ENCODE peak calls at places on chromosomes 4 and X, in eight cellular contexts. One of them, this sample, is unnamed.

GRCh38 chrX:884091-884490 is 253.5 kb downstream of the SHOX start:
- DNase-seq in fibroblast of the aortic adventitia: no peak
- DNase-seq in right lobe of liver: no peak
- DNase-seq in activated CD8-positive, alpha-beta T cell treated with anti-CD3 and anti-CD28 coated beads for 36 hours: no peak
- DNase-seq in GM10248: no peak
- DNase-seq in astrocyte of the spinal cord: no peak
- DNase-seq in fibroblast of mammary gland: no peak
- DNase-seq in mesothelial cell of epicardium: no peak
- DNase-seq in this sample: no peak

GRCh38 chr4:108068422-108068821 is 78.7 kb downstream of the HADH start:
- DNase-seq in fibroblast of the aortic adventitia: no peak
- DNase-seq in right lobe of liver: no peak
- DNase-seq in activated CD8-positive, alpha-beta T cell treated with anti-CD3 and anti-CD28 coated beads for 36 hours: no peak
- DNase-seq in GM10248: no peak
- DNase-seq in astrocyte of the spinal cord: peak; percentile 21
- DNase-seq in fibroblast of mammary gland: peak; percentile 71
- DNase-seq in mesothelial cell of epicardium: no peak
- DNase-seq in this sample: no peak

GRCh38 chr4:15001825-15002658 is at the start of gene CPEB2:
- DNase-seq in fibroblast of the aortic adventitia: peak; percentile 95
- DNase-seq in right lobe of liver: peak; percentile 99
- DNase-seq in activated CD8-positive, alpha-beta T cell treated with anti-CD3 and anti-CD28 coated beads for 36 hours: peak; percentile 92
- DNase-seq in GM10248: peak; percentile 91
- DNase-seq in astrocyte of the spinal cord: peak; percentile 99
- DNase-seq in fibroblast of mammary gland: peak; percentile 94
- DNase-seq in mesothelial cell of epicardium: peak; percentile 91
- DNase-seq in this sample: peak; percentile 94

GRCh38 chr4:67723949-67724348 is 23.0 kb upstream of the UBA6 start:
- DNase-seq in fibroblast of the aortic adventitia: no peak
- DNase-seq in right lobe of liver: no peak
- DNase-seq in activated CD8-positive, alpha-beta T cell treated with anti-CD3 and anti-CD28 coated beads for 36 hours: no peak
- DNase-seq in GM10248: no peak
- DNase-seq in astrocyte of the spinal cord: no peak
- DNase-seq in fibroblast of mammary gland: no peak
- DNase-seq in mesothelial cell of epicardium: no peak
- DNase-seq in this sample: no peak

GRCh38 chr4:121182296-121182695 is 18.2 kb upstream of the TNIP3 start:
- DNase-seq in fibroblast of the aortic adventitia: peak; percentile 29
- DNase-seq in right lobe of liver: no peak
- DNase-seq in activated CD8-positive, alpha-beta T cell treated with anti-CD3 and anti-CD28 coated beads for 36 hours: no peak
- DNase-seq in GM10248: no peak
- DNase-seq in astrocyte of the spinal cord: peak; percentile 46
- DNase-seq in fibroblast of mammary gland: no peak
- DNase-seq in mesothelial cell of epicardium: no peak
- DNase-seq in this sample: no peak

GRCh38 chr4:114911141-114911540 is 202.3 kb downstream of the NDST4 start:
- DNase-seq in fibroblast of the aortic adventitia: no peak
- DNase-seq in right lobe of liver: no peak
- DNase-seq in activated CD8-positive, alpha-beta T cell treated with anti-CD3 and anti-CD28 coated beads for 36 hours: no peak
- DNase-seq in GM10248: no peak
- DNase-seq in astrocyte of the spinal cord: no peak
- DNase-seq in fibroblast of mammary gland: no peak
- DNase-seq in mesothelial cell of epicardium: no peak
- DNase-seq in this sample: no peak

GRCh38 chrX:41029332-41029731 is 55.9 kb upstream of the USP9X start:
- DNase-seq in fibroblast of the aortic adventitia: no peak
- DNase-seq in right lobe of liver: peak; percentile 67
- DNase-seq in activated CD8-positive, alpha-beta T cell treated with anti-CD3 and anti-CD28 coated beads for 36 hours: no peak
- DNase-seq in GM10248: no peak
- DNase-seq in astrocyte of the spinal cord: no peak
- DNase-seq in fibroblast of mammary gland: peak; percentile 18
- DNase-seq in mesothelial cell of epicardium: no peak
- DNase-seq in this sample: no peak

GRCh38 chrX:41922125-41922521 is 1.2 kb downstream of the CASK start:
- DNase-seq in fibroblast of the aortic adventitia: peak; percentile 25
- DNase-seq in right lobe of liver: peak; percentile 27
- DNase-seq in activated CD8-positive, alpha-beta T cell treated with anti-CD3 and anti-CD28 coated beads for 36 hours: peak; percentile 70
- DNase-seq in GM10248: peak; percentile 10
- DNase-seq in astrocyte of the spinal cord: peak; percentile 16
- DNase-seq in fibroblast of mammary gland: peak; percentile 45
- DNase-seq in mesothelial cell of epicardium: no peak
- DNase-seq in this sample: no peak

GRCh38 chr4:47835489-47835888 is 2.4 kb downstream of the CORIN start:
- DNase-seq in fibroblast of the aortic adventitia: no peak
- DNase-seq in right lobe of liver: no peak
- DNase-seq in activated CD8-positive, alpha-beta T cell treated with anti-CD3 and anti-CD28 coated beads for 36 hours: no peak
- DNase-seq in GM10248: no peak
- DNase-seq in astrocyte of the spinal cord: peak; percentile 41
- DNase-seq in fibroblast of mammary gland: no peak
- DNase-seq in mesothelial cell of epicardium: no peak
- DNase-seq in this sample: no peak

GRCh38 chr4:129353490-129353889 is 257.5 kb downstream of the C4orf33 start:
- DNase-seq in fibroblast of the aortic adventitia: no peak
- DNase-seq in right lobe of liver: no peak
- DNase-seq in activated CD8-positive, alpha-beta T cell treated with anti-CD3 and anti-CD28 coated beads for 36 hours: no peak
- DNase-seq in GM10248: no peak
- DNase-seq in astrocyte of the spinal cord: no peak
- DNase-seq in fibroblast of mammary gland: no peak
- DNase-seq in mesothelial cell of epicardium: no peak
- DNase-seq in this sample: no peak

GRCh38 chrX:40151211-40152172 is 53.7 kb upstream of the BCOR start:
- DNase-seq in fibroblast of the aortic adventitia: no peak
- DNase-seq in right lobe of liver: peak; percentile 59
- DNase-seq in activated CD8-positive, alpha-beta T cell treated with anti-CD3 and anti-CD28 coated beads for 36 hours: no peak
- DNase-seq in GM10248: no peak
- DNase-seq in astrocyte of the spinal cord: no peak
- DNase-seq in fibroblast of mammary gland: no peak
- DNase-seq in mesothelial cell of epicardium: peak; percentile 41
- DNase-seq in this sample: no peak

GRCh38 chr4:156290811-156291210 is 337.1 kb upstream of the CTSO start:
- DNase-seq in fibroblast of the aortic adventitia: peak; percentile 38
- DNase-seq in right lobe of liver: no peak
- DNase-seq in activated CD8-positive, alpha-beta T cell treated with anti-CD3 and anti-CD28 coated beads for 36 hours: no peak
- DNase-seq in GM10248: no peak
- DNase-seq in astrocyte of the spinal cord: peak; percentile 35
- DNase-seq in fibroblast of mammary gland: peak; percentile 20
- DNase-seq in mesothelial cell of epicardium: no peak
- DNase-seq in this sample: no peak

GRCh38 chrX:119040432-119040831 is 32.4 kb upstream of the CT47C1 start:
- DNase-seq in fibroblast of the aortic adventitia: no peak
- DNase-seq in right lobe of liver: no peak
- DNase-seq in activated CD8-positive, alpha-beta T cell treated with anti-CD3 and anti-CD28 coated beads for 36 hours: no peak
- DNase-seq in GM10248: no peak
- DNase-seq in astrocyte of the spinal cord: peak; percentile 15
- DNase-seq in fibroblast of mammary gland: peak; percentile 25
- DNase-seq in mesothelial cell of epicardium: no peak
- DNase-seq in this sample: no peak

GRCh38 chr4:14130551-14130950 is 503.0 kb upstream of the BOD1L1 start:
- DNase-seq in fibroblast of the aortic adventitia: peak; percentile 26
- DNase-seq in right lobe of liver: no peak
- DNase-seq in activated CD8-positive, alpha-beta T cell treated with anti-CD3 and anti-CD28 coated beads for 36 hours: no peak
- DNase-seq in GM10248: no peak
- DNase-seq in astrocyte of the spinal cord: no peak
- DNase-seq in fibroblast of mammary gland: no peak
- DNase-seq in mesothelial cell of epicardium: no peak
- DNase-seq in this sample: no peak

GRCh38 chr4:119037709-119038463 is 97.7 kb upstream of the MYOZ2 start:
- DNase-seq in fibroblast of the aortic adventitia: no peak
- DNase-seq in right lobe of liver: no peak
- DNase-seq in activated CD8-positive, alpha-beta T cell treated with anti-CD3 and anti-CD28 coated beads for 36 hours: no peak
- DNase-seq in GM10248: no peak
- DNase-seq in astrocyte of the spinal cord: no peak
- DNase-seq in fibroblast of mammary gland: peak; percentile 76
- DNase-seq in mesothelial cell of epicardium: no peak
- DNase-seq in this sample: no peak

GRCh38 chr4:81807927-81808672 is 336.4 kb upstream of the RASGEF1B start:
- DNase-seq in fibroblast of the aortic adventitia: peak; percentile 28
- DNase-seq in right lobe of liver: no peak
- DNase-seq in activated CD8-positive, alpha-beta T cell treated with anti-CD3 and anti-CD28 coated beads for 36 hours: no peak
- DNase-seq in GM10248: no peak
- DNase-seq in astrocyte of the spinal cord: no peak
- DNase-seq in fibroblast of mammary gland: no peak
- DNase-seq in mesothelial cell of epicardium: no peak
- DNase-seq in this sample: no peak

GRCh38 chr4:81811562-81812293 is 340.0 kb upstream of the RASGEF1B start:
- DNase-seq in fibroblast of the aortic adventitia: no peak
- DNase-seq in right lobe of liver: no peak
- DNase-seq in activated CD8-positive, alpha-beta T cell treated with anti-CD3 and anti-CD28 coated beads for 36 hours: no peak
- DNase-seq in GM10248: no peak
- DNase-seq in astrocyte of the spinal cord: no peak
- DNase-seq in fibroblast of mammary gland: no peak
- DNase-seq in mesothelial cell of epicardium: no peak
- DNase-seq in this sample: no peak

GRCh38 chr4:81806485-81806884 is 334.8 kb upstream of the RASGEF1B start:
- DNase-seq in fibroblast of the aortic adventitia: no peak
- DNase-seq in right lobe of liver: no peak
- DNase-seq in activated CD8-positive, alpha-beta T cell treated with anti-CD3 and anti-CD28 coated beads for 36 hours: no peak
- DNase-seq in GM10248: no peak
- DNase-seq in astrocyte of the spinal cord: no peak
- DNase-seq in fibroblast of mammary gland: no peak
- DNase-seq in mesothelial cell of epicardium: no peak
- DNase-seq in this sample: no peak

GRCh38 chr4:81804849-81805248 is 333.1 kb upstream of the RASGEF1B start:
- DNase-seq in fibroblast of the aortic adventitia: no peak
- DNase-seq in right lobe of liver: no peak
- DNase-seq in activated CD8-positive, alpha-beta T cell treated with anti-CD3 and anti-CD28 coated beads for 36 hours: no peak
- DNase-seq in GM10248: no peak
- DNase-seq in astrocyte of the spinal cord: no peak
- DNase-seq in fibroblast of mammary gland: no peak
- DNase-seq in mesothelial cell of epicardium: no peak
- DNase-seq in this sample: no peak

GRCh38 chr4:81807386-81807785 is 335.7 kb upstream of the RASGEF1B start:
- DNase-seq in fibroblast of the aortic adventitia: no peak
- DNase-seq in right lobe of liver: no peak
- DNase-seq in activated CD8-positive, alpha-beta T cell treated with anti-CD3 and anti-CD28 coated beads for 36 hours: no peak
- DNase-seq in GM10248: no peak
- DNase-seq in astrocyte of the spinal cord: no peak
- DNase-seq in fibroblast of mammary gland: no peak
- DNase-seq in mesothelial cell of epicardium: no peak
- DNase-seq in this sample: no peak
- TF ChIP-seq CTCF in fibroblast of the aortic adventitia: no peak
- TF ChIP-seq CTCF in right lobe of liver: no peak
- TF ChIP-seq CTCF in activated CD8-positive, alpha-beta T cell treated with anti-CD3 and anti-CD28 coated beads for 36 hours: no peak
- TF ChIP-seq CTCF in GM10248: no peak
- TF ChIP-seq CTCF in astrocyte of the spinal cord: no peak
- TF ChIP-seq CTCF in fibroblast of mammary gland: no peak
- TF ChIP-seq CTCF in mesothelial cell of epicardium: no peak
- TF ChIP-seq CTCF in this sample: no peak

GRCh38 chrX:25519258-25519657 is 503.5 kb upstream of the ARX start:
- DNase-seq in fibroblast of the aortic adventitia: no peak
- DNase-seq in right lobe of liver: no peak
- DNase-seq in activated CD8-positive, alpha-beta T cell treated with anti-CD3 and anti-CD28 coated beads for 36 hours: no peak
- DNase-seq in GM10248: no peak
- DNase-seq in astrocyte of the spinal cord: no peak
- DNase-seq in fibroblast of mammary gland: no peak
- DNase-seq in mesothelial cell of epicardium: no peak
- DNase-seq in this sample: no peak

GRCh38 chrX:25527596-25527995 is 511.8 kb upstream of the ARX start:
- DNase-seq in fibroblast of the aortic adventitia: no peak
- DNase-seq in right lobe of liver: no peak
- DNase-seq in activated CD8-positive, alpha-beta T cell treated with anti-CD3 and anti-CD28 coated beads for 36 hours: no peak
- DNase-seq in GM10248: no peak
- DNase-seq in astrocyte of the spinal cord: no peak
- DNase-seq in fibroblast of mammary gland: no peak
- DNase-seq in mesothelial cell of epicardium: no peak
- DNase-seq in this sample: no peak

GRCh38 chrX:25524150-25524549 is 508.4 kb upstream of the ARX start:
- DNase-seq in fibroblast of the aortic adventitia: peak; percentile 62
- DNase-seq in right lobe of liver: no peak
- DNase-seq in activated CD8-positive, alpha-beta T cell treated with anti-CD3 and anti-CD28 coated beads for 36 hours: no peak
- DNase-seq in GM10248: no peak
- DNase-seq in astrocyte of the spinal cord: peak; percentile 38
- DNase-seq in fibroblast of mammary gland: peak; percentile 36
- DNase-seq in mesothelial cell of epicardium: no peak
- DNase-seq in this sample: no peak

DNA sequence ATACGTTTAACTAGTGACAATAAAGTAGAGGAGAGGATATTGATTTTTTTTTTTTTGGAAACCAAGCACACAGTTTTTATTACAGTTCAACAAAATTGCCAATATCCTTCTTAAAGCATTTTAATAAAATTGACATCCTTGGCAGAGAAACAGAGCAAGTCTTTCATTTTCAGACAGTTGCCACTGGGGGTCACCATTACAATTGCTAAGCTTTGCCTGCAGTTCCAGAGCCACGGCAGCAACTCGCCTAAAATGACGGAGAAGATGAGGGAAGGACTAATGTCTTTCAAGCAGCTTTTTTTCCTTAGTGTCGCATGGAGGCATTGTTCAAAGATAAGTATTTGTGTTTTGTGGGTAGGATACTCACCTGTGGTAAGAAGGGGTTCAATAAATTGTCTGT is 507.8 kb upstream of the ARX start:
- DNase-seq in fibroblast of the aortic adventitia: peak; percentile 63
- DNase-seq in right lobe of liver: no peak
- DNase-seq in activated CD8-positive, alpha-beta T cell treated with anti-CD3 and anti-CD28 coated beads for 36 hours: no peak
- DNase-seq in GM10248: peak; percentile 9
- DNase-seq in astrocyte of the spinal cord: peak; percentile 53
- DNase-seq in fibroblast of mammary gland: peak; percentile 26
- DNase-seq in mesothelial cell of epicardium: no peak
- DNase-seq in this sample: no peak
- TF ChIP-seq CTCF in fibroblast of the aortic adventitia: peak; percentile 32
- TF ChIP-seq CTCF in right lobe of liver: peak; percentile 29
- TF ChIP-seq CTCF in activated CD8-positive, alpha-beta T cell treated with anti-CD3 and anti-CD28 coated beads for 36 hours: no peak
- TF ChIP-seq CTCF in GM10248: no peak
- TF ChIP-seq CTCF in astrocyte of the spinal cord: peak; percentile 30
- TF ChIP-seq CTCF in fibroblast of mammary gland: peak; percentile 19
- TF ChIP-seq CTCF in mesothelial cell of epicardium: peak; percentile 25
- TF ChIP-seq CTCF in this sample: peak; percentile 69

GRCh38 chr4:154349829-154350228 is 141.8 kb downstream of the DCHS2 start:
- DNase-seq in fibroblast of the aortic adventitia: peak; percentile 7
- DNase-seq in right lobe of liver: no peak
- DNase-seq in activated CD8-positive, alpha-beta T cell treated with anti-CD3 and anti-CD28 coated beads for 36 hours: no peak
- DNase-seq in GM10248: no peak
- DNase-seq in astrocyte of the spinal cord: no peak
- DNase-seq in fibroblast of mammary gland: no peak
- DNase-seq in mesothelial cell of epicardium: no peak
- DNase-seq in this sample: no peak
- TF ChIP-seq CTCF in fibroblast of the aortic adventitia: peak; percentile 29
- TF ChIP-seq CTCF in right lobe of liver: peak; percentile 26
- TF ChIP-seq CTCF in activated CD8-positive, alpha-beta T cell treated with anti-CD3 and anti-CD28 coated beads for 36 hours: peak; percentile 26
- TF ChIP-seq CTCF in GM10248: peak; percentile 23
- TF ChIP-seq CTCF in astrocyte of the spinal cord: peak; percentile 51
- TF ChIP-seq CTCF in fibroblast of mammary gland: peak; percentile 57
- TF ChIP-seq CTCF in mesothelial cell of epicardium: no peak
- TF ChIP-seq CTCF in this sample: peak; percentile 65

GRCh38 chrX:37904833-37905232 is 57.5 kb upstream of the DYNLT3 start:
- DNase-seq in fibroblast of the aortic adventitia: no peak
- DNase-seq in right lobe of liver: no peak
- DNase-seq in activated CD8-positive, alpha-beta T cell treated with anti-CD3 and anti-CD28 coated beads for 36 hours: no peak
- DNase-seq in GM10248: no peak
- DNase-seq in astrocyte of the spinal cord: no peak
- DNase-seq in fibroblast of mammary gland: peak; percentile 4
- DNase-seq in mesothelial cell of epicardium: no peak
- DNase-seq in this sample: no peak

GRCh38 chrX:37910186-37910585 is 62.8 kb upstream of the DYNLT3 start:
- DNase-seq in fibroblast of the aortic adventitia: no peak
- DNase-seq in right lobe of liver: no peak
- DNase-seq in activated CD8-positive, alpha-beta T cell treated with anti-CD3 and anti-CD28 coated beads for 36 hours: no peak
- DNase-seq in GM10248: no peak
- DNase-seq in astrocyte of the spinal cord: no peak
- DNase-seq in fibroblast of mammary gland: no peak
- DNase-seq in mesothelial cell of epicardium: no peak
- DNase-seq in this sample: no peak

GRCh38 chrX:37906357-37906756 is 59.0 kb upstream of the DYNLT3 start:
- DNase-seq in fibroblast of the aortic adventitia: no peak
- DNase-seq in right lobe of liver: no peak
- DNase-seq in activated CD8-positive, alpha-beta T cell treated with anti-CD3 and anti-CD28 coated beads for 36 hours: no peak
- DNase-seq in GM10248: no peak
- DNase-seq in astrocyte of the spinal cord: no peak
- DNase-seq in fibroblast of mammary gland: no peak
- DNase-seq in mesothelial cell of epicardium: no peak
- DNase-seq in this sample: no peak

GRCh38 chrX:37905436-37906147 is 58.2 kb upstream of the DYNLT3 start:
- DNase-seq in fibroblast of the aortic adventitia: peak; percentile 6
- DNase-seq in right lobe of liver: no peak
- DNase-seq in activated CD8-positive, alpha-beta T cell treated with anti-CD3 and anti-CD28 coated beads for 36 hours: peak; percentile 27
- DNase-seq in GM10248: no peak
- DNase-seq in astrocyte of the spinal cord: peak; percentile 78
- DNase-seq in fibroblast of mammary gland: peak; percentile 10
- DNase-seq in mesothelial cell of epicardium: peak; percentile 47
- DNase-seq in this sample: peak; percentile 64
- TF ChIP-seq CTCF in fibroblast of the aortic adventitia: peak; percentile 21
- TF ChIP-seq CTCF in right lobe of liver: peak; percentile 19
- TF ChIP-seq CTCF in activated CD8-positive, alpha-beta T cell treated with anti-CD3 and anti-CD28 coated beads for 36 hours: no peak
- TF ChIP-seq CTCF in GM10248: no peak
- TF ChIP-seq CTCF in astrocyte of the spinal cord: peak; percentile 36
- TF ChIP-seq CTCF in fibroblast of mammary gland: no peak
- TF ChIP-seq CTCF in mesothelial cell of epicardium: no peak
- TF ChIP-seq CTCF in this sample: peak; percentile 24